ENCODE peak calls at places on chromosomes 13 and 19, in five cellular contexts. R, J, Q, H and S are unnamed samples.

GRCh38 chr19:6108721-6109633 is 1.3 kb downstream of the RFX2 start:
- DNase-seq in R (peak), Q (peak), J (peak), H (peak), S (no peak)

GRCh38 chr13:105758929-105759328 is 776.5 kb downstream of the EFNB2 start:
- DNase-seq in J (no peak), R (no peak), Q (no peak), H (no peak), S (no peak)

GRCh38 chr13:94178625-94179244 is 300.7 kb downstream of the DCT start:
- DNase-seq in J (no peak), Q (no peak), R (no peak), H (no peak), S (no peak)

GRCh38 chr13:34826432-34826831 is 115.6 kb upstream of the NBEA start:
- DNase-seq in Q (no peak), R (no peak), J (no peak), H (no peak), S (peak)

GRCh38 chr13:69496951-69497350 is 610.7 kb upstream of the ATXN8OS start:
- DNase-seq in H (no peak), J (no peak), R (no peak), Q (no peak), S (no peak)

GRCh38 chr19:46890423-46891170 is 29.8 kb downstream of the ARHGAP35 start:
- DNase-seq in H (no peak), R (no peak), Q (no peak), J (no peak), S (peak)

GRCh38 chr13:112353856-112354255 is 22.3 kb upstream of the SPACA7 start:
- DNase-seq in H (no peak), Q (no peak), J (no peak), R (no peak), S (no peak)

GRCh38 chr19:33462112-33462726 is 59.4 kb downstream of the PEPD start:
- DNase-seq in Q (no peak), H (no peak), J (no peak), R (no peak), S (no peak)

GRCh38 chr13:111868716-111869115 is 198.2 kb upstream of the SOX1 start:
- DNase-seq in H (no peak), Q (no peak), J (no peak), R (no peak), S (no peak)

GRCh38 chr13:113537205-113537604 is 46.7 kb upstream of the DCUN1D2 start:
- DNase-seq in R (no peak), H (no peak), Q (no peak), J (no peak), S (no peak)

GRCh38 chr19:47573076-47574026 is at the start of gene ZNF541:
- DNase-seq in J (no peak), H (no peak), R (peak), Q (peak), S (no peak)

GRCh38 chr19:51754770-51755169 is 3.1 kb upstream of the FPR1 start:
- DNase-seq in H (no peak), R (no peak), J (no peak), Q (no peak), S (no peak)

GRCh38 chr19:2253106-2254051 is 2.8 kb downstream of the JSRP1 start:
- DNase-seq in J (peak), H (peak), R (no peak), Q (no peak), S (no peak)

GRCh38 chr13:74027161-74027779 is 106.9 kb downstream of the KLF12 start:
- DNase-seq in Q (no peak), H (no peak), J (no peak), R (no peak), S (no peak)

GRCh38 chr13:108777421-108778420 is 148.3 kb downstream of the MYO16 start:
- DNase-seq in Q (no peak), J (peak), R (no peak), H (no peak), S (no peak)

GRCh38 chr13:67134322-67135129 is 95.6 kb downstream of the PCDH9 start:
- DNase-seq in H (no peak), R (no peak), J (no peak), Q (no peak), S (no peak)

GRCh38 chr19:42816901-42817300 is 51.4 kb upstream of the PSG8 start:
- DNase-seq in R (no peak), H (no peak), Q (no peak), J (no peak), S (no peak)

GRCh38 chr19:41407271-41407670 is 9.7 kb downstream of the BCKDHA start:
- DNase-seq in J (no peak), H (no peak), R (no peak), Q (no peak), S (no peak)

GRCh38 chr19:30430206-30430734 is 58.1 kb downstream of the ZNF536 start:
- DNase-seq in Q (no peak), H (no peak), R (no peak), J (no peak), S (no peak)

GRCh38 chr13:110249326-110249725 is 57.6 kb downstream of the COL4A1 start:
- DNase-seq in R (no peak), Q (no peak), H (no peak), J (no peak), S (no peak)

GRCh38 chr13:110109910-110110309 is 197.0 kb downstream of the COL4A1 start:
- DNase-seq in H (no peak), R (peak), Q (no peak), J (no peak), S (peak)

GRCh38 chr19:29644179-29644578 is 21.1 kb upstream of the PLEKHF1 start:
- DNase-seq in J (no peak), H (no peak), R (no peak), Q (no peak), S (no peak)

GRCh38 chr13:39820606-39821005 is 165.1 kb downstream of the COG6 start:
- DNase-seq in J (no peak), R (no peak), Q (no peak), H (no peak), S (no peak)

GRCh38 chr19:6103217-6103644 is 7.1 kb downstream of the RFX2 start:
- DNase-seq in H (no peak), J (no peak), Q (peak), R (peak), S (peak)

GRCh38 chr13:109794095-109794494 is 7.7 kb upstream of the IRS2 start:
- DNase-seq in H (no peak), J (no peak), R (no peak), Q (no peak), S (no peak)

GRCh38 chr19:15138427-15138826 is 31.2 kb downstream of the SYDE1 start:
- DNase-seq in Q (no peak), J (no peak), H (no peak), R (no peak), S (no peak)

GRCh38 chr19:41894350-41894749 is 11.4 kb downstream of the ARHGEF1 start:
- DNase-seq in J (no peak), Q (no peak), R (no peak), H (no peak), S (no peak)

GRCh38 chr13:87779451-87779850 is 108.3 kb downstream of the SLITRK5 start:
- DNase-seq in R (no peak), Q (no peak), H (no peak), J (no peak), S (no peak)

GRCh38 chr19:31980851-31981250 is 364.6 kb upstream of the ZNF507 start:
- DNase-seq in Q (no peak), R (no peak), J (no peak), H (no peak), S (no peak)

GRCh38 chr19:1837625-1838105 is 10.6 kb downstream of the REXO1 start:
- DNase-seq in Q (no peak), J (peak), R (no peak), H (peak), S (peak)

GRCh38 chr13:114146629-114147028 is 14.2 kb upstream of the RASA3 start:
- DNase-seq in J (no peak), Q (no peak), R (no peak), H (peak), S (no peak)

GRCh38 chr19:54158812-54159351 is 639 bp downstream of the LENG1 start:
- DNase-seq in H (no peak), Q (no peak), J (no peak), R (no peak), S (peak)

GRCh38 chr13:41019027-41019487 is at the start of gene ELF1:
- DNase-seq in Q (no peak), H (no peak), J (no peak), R (peak), S (peak)

GRCh38 chr19:1082165-1082927 is 12.8 kb downstream of the POLR2E start:
- DNase-seq in Q (no peak), H (peak), R (no peak), J (peak), S (peak)

GRCh38 chr13:28173793-28174192 is 35.4 kb downstream of the PAN3 start:
- DNase-seq in R (no peak), J (no peak), H (no peak), Q (no peak), S (peak)

DNA sequence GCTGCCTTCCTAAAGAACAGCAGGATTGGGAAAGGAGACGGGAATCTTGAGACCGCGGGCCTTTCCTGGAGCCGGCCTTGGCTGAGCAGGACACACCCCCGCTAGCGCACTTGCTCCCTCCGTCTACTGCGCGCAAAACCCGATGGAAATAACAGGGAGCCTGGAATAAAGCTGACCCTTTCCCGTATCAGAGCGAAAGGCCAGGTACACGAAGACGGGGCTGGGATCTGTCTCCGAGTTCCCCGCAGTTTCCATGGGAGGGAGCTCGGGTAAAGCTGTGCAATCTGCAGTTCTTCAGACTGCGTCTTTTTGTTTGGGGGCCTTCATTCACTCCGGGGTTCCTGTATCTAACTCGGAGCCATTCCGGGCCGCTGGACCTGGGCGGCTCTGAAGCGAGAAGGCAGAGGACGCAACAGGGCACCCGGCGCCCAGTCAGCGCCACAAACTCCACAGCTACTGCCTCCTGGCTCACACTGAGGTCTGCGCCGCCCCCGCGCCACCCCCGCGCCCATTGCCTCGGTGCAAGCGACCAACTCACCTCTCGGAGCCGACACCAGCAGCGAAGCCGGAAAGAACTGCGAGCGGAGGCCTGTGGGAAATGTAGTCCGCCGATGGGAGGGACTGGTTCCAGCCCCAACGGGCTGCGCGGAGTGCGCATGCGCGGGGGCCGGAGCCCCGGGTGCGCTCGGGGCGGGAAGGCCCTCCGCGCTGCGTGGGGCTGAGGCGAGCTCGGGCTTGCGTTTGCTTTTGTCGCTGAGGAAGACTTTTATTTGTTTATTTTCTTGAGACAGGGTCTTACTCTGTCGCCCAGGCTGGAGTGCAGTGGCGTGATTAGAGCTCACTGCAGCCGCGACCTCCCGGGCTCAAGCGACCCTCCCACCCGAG is at the start of gene ZFP14:
- DNase-seq in R (peak), J (peak), H (peak), Q (peak), S (peak)
- TF ChIP-seq CTCF in R (peak), J (no peak), H (peak), Q (no peak), S (peak)

GRCh38 chr13:79654520-79654919 is 173.6 kb downstream of the NDFIP2 start:
- DNase-seq in J (no peak), H (peak), R (no peak), Q (no peak), S (no peak)
- TF ChIP-seq CTCF in J (no peak), H (no peak), R (no peak), Q (no peak), S (no peak)

DNA sequence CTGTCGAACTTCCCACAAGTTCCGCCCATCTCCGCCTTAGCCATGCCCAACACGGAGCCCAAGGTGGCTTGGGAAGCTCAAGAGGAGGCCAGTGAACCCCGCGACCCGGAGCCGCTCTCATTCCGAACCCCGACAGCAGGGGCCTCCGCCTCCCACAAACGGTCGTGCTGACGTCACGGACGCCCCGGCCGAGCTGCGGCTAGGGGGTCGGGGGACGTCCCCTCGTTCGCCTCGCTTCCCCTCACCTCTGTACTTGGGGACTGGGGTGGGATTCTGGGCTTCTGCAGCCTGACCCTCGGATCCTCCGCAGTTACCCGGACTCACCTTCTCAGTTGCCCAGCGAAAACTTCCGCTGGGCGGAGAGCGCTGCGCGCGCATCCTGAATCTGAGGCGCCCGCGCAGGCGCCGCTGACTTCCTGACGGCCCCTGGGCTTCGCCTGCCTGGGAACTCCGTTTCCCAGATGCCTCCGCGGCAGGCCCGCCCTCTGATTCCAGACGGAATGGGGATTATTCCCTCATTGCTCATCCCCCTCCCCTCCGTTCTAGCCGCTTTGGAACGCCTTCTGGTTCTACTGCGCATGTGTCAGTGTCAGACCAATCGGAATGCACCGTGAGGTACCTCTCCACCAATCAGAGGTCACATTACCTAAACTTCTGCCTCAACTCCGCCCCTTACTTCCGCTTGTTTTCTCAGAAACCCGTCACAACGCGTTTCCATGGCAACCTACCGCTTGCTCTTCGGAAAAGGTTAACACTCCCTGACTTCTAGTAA is at the start of gene VRK3:
- DNase-seq in Q (peak), H (peak), J (peak), R (peak), S (peak)
- TF ChIP-seq CTCF in Q (no peak), H (no peak), J (no peak), R (peak), S (peak)

DNA sequence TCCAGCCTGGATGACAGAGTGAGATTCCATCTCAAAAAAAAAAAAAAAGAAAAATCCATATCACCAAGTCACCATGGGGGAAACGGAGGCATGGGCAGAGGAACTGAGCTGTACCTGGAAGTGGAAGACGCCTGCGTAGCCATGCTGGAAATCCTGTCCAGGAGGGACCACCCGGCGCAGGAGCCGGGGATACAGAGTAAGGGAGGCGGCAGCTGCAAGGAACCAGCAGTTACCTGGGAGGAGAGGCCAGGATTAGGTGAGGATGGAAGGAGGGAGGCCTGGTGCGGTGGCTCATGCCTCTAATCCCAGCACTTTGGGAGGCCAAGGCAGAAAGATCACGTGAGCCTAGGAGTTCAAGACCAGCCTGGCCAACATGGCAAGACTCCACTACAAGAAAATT is 2.0 kb downstream of the CAPN12 start:
- DNase-seq in J (no peak), R (no peak), H (no peak), Q (no peak), S (no peak)
- TF ChIP-seq CTCF in J (no peak), R (no peak), H (no peak), Q (no peak), S (no peak)

DNA sequence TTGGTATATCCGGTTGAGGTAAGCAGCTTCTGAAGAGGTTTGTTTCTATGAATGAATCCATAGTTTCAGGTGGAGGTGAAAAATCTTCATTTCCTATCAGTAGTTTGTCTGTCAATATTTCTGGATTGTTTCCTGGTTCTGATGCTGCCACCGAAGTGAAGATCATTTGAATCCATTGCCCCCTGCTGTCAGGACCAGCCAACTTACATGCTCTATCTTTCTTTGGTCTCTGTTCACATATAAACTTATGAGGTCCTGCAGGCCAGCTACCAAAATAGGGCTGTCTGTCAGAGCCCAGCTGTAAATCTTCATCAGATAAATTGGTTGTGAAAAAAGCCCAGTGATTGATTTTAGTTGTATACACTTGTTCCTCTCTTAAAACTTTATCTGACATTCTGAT is 15.2 kb upstream of the N4BP2L1 start:
- DNase-seq in Q (no peak), H (peak), R (no peak), J (no peak), S (peak)
- TF ChIP-seq CTCF in Q (no peak), H (peak), R (peak), J (no peak), S (peak)

GRCh38 chr19:55179570-55180484 is at the start of gene SYT5:
- DNase-seq in R (no peak), Q (no peak), J (peak), H (peak), S (peak)

GRCh38 chr19:55181740-55182139 is 1.7 kb upstream of the SYT5 start:
- DNase-seq in Q (no peak), H (no peak), R (no peak), J (no peak), S (no peak)

GRCh38 chr19:55176116-55176515 is 4.0 kb downstream of the SYT5 start:
- DNase-seq in H (no peak), Q (no peak), R (no peak), J (no peak), S (no peak)

GRCh38 chr19:55175117-55175867 is 4.8 kb downstream of the SYT5 start:
- DNase-seq in H (peak), R (no peak), J (no peak), Q (no peak), S (no peak)

GRCh38 chr19:55178781-55179569 is 1.1 kb downstream of the SYT5 start:
- DNase-seq in R (peak), H (peak), Q (no peak), J (peak), S (no peak)
- TF ChIP-seq CTCF in R (no peak), H (no peak), Q (no peak), J (no peak), S (no peak)

GRCh38 chr19:38718747-38719543 is 25.3 kb downstream of the CAPN12 start:
- DNase-seq in Q (no peak), H (peak), R (peak), J (no peak), S (no peak)
- TF ChIP-seq CTCF in Q (no peak), H (peak), R (peak), J (peak), S (peak)

GRCh38 chr13:25227690-25228089 is 55.6 kb upstream of the AMER2 start:
- DNase-seq in R (no peak), J (no peak), Q (no peak), H (no peak), S (no peak)

GRCh38 chr13:25233861-25234260 is 53.4 kb downstream of the MTMR6 start:
- DNase-seq in R (no peak), Q (no peak), H (no peak), J (no peak), S (no peak)

GRCh38 chr13:25237083-25237482 is 50.2 kb downstream of the MTMR6 start:
- DNase-seq in R (no peak), Q (no peak), J (no peak), H (no peak), S (no peak)

GRCh38 chr13:25231537-25231936 is 55.8 kb downstream of the MTMR6 start:
- DNase-seq in J (no peak), R (no peak), Q (no peak), H (no peak), S (no peak)

DNA sequence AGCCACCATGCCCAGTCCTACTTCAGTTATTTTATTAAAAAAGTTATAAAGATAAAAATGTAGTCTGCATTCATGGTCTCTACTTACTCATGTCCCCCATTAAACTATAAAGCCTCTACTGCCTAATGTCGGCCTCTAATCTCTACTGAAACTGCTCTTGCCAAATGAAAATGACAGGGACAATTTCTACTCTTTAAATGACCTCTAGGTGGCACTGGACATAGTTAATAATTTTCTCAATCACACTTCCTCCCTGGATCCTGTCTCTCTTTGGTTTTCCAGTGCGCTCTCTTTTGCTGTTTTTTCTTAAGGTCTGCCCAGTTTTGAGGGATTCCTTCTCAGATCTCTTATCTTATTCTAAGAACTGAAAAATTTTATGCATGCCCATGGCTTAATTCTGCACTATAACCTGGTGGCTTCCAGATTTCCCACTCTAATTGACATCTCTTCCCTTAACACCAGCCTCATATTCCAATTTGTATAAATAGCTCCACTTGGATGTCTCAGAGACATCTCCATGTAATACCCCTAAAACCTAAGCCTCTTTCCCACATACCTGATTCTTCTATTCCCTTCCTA is 54.3 kb downstream of the MTMR6 start:
- DNase-seq in J (no peak), R (no peak), Q (no peak), H (no peak), S (peak)
- TF ChIP-seq CTCF in J (peak), R (peak), Q (no peak), H (peak), S (peak)